ENCODE peak calls at places on chromosome 11, in nine cellular contexts. L is colonic mucosa, M is astrocyte of the spinal cord, Q is HFFc6, G is GM12865, S is esophagus squamous epithelium, E is mammary epithelial cell, D is epithelial cell of esophagus, K is GM20000. P is an unnamed sample.

GRCh38 chr11:103281301-103281700 is 172.1 kb downstream of the DYNC2H1 start:
- DNase-seq in L (no peak), G (no peak), E (peak; percentile 31), K (no peak), M (no peak), Q (peak; percentile 9), D (peak; percentile 47), S (no peak), P (no peak)

GRCh38 chr11:5196067-5196466 is 4.4 kb downstream of the OR51V1 start:
- DNase-seq in K (no peak), G (no peak), S (no peak), Q (no peak), L (no peak), E (no peak), M (no peak), D (no peak), P (no peak)

GRCh38 chr11:4672470-4672869 is 25.2 kb downstream of the OR51E2 start:
- DNase-seq in E (no peak), D (no peak), G (no peak), S (no peak), Q (no peak), M (no peak), L (no peak), K (no peak), P (no peak)

GRCh38 chr11:69209936-69210659 is 54.4 kb downstream of the SMIM38 start:
- DNase-seq in S (no peak), M (no peak), K (peak; percentile 53), E (no peak), G (peak; percentile 11), L (no peak), D (peak; percentile 6), Q (peak; percentile 1), P (no peak)

GRCh38 chr11:109697140-109697843 is 275.3 kb downstream of the C11orf87 start:
- DNase-seq in G (peak; percentile 55), L (no peak), D (peak; percentile 84), K (peak; percentile 21), S (no peak), Q (peak; percentile 35), E (peak; percentile 64), M (peak; percentile 57), P (peak; percentile 2)

GRCh38 chr11:47000033-47000432 is 63.5 kb downstream of the CSTPP1 start:
- DNase-seq in G (no peak), M (no peak), D (no peak), L (no peak), K (no peak), S (no peak), E (no peak), Q (no peak), P (no peak)

GRCh38 chr11:76609736-76610370 is 60.7 kb downstream of the LRRC32 start:
- DNase-seq in Q (no peak), M (peak; percentile 79), E (no peak), G (no peak), K (no peak), L (no peak), D (no peak), S (no peak), P (no peak)

GRCh38 chr11:130814440-130815073 is 101.7 kb downstream of the SNX19 start:
- DNase-seq in L (no peak), E (no peak), M (no peak), G (no peak), K (no peak), Q (no peak), S (no peak), D (no peak), P (no peak)

GRCh38 chr11:111465400-111465799 is 46.8 kb downstream of the BTG4 start:
- DNase-seq in G (no peak), Q (peak; percentile 53), L (no peak), D (peak; percentile 62), S (no peak), K (no peak), E (peak; percentile 73), M (peak; percentile 39), P (no peak)

GRCh38 chr11:60069471-60069870 is 13.0 kb downstream of the MS4A3 start:
- DNase-seq in M (no peak), E (peak; percentile 55), D (peak; percentile 61), K (no peak), S (no peak), Q (no peak), L (no peak), G (no peak), P (no peak)

GRCh38 chr11:104134760-104135159 is 29.2 kb downstream of the PDGFD start:
- DNase-seq in K (no peak), M (peak; percentile 33), D (peak; percentile 38), L (no peak), Q (peak; percentile 80), G (no peak), S (no peak), E (peak; percentile 62), P (no peak)

GRCh38 chr11:75867778-75868374 is 52.9 kb downstream of the UVRAG start:
- DNase-seq in Q (peak; percentile 57), S (no peak), E (peak; percentile 11), D (peak; percentile 61), G (peak; percentile 72), K (peak; percentile 35), L (peak; percentile 47), M (peak; percentile 60), P (peak; percentile 54)

GRCh38 chr11:43021466-43021865 is 290.3 kb upstream of the API5 start:
- DNase-seq in S (no peak), M (no peak), D (no peak), L (no peak), G (peak; percentile 26), E (no peak), K (peak; percentile 9), Q (no peak), P (peak; percentile 18)
- TF ChIP-seq CTCF in S (no peak), M (no peak), D (no peak), L (no peak), G (peak; percentile 31), E (no peak), K (peak; percentile 7), Q (peak; percentile 19), P (peak; percentile 58)

GRCh38 chr11:32431657-32432056 is 3.7 kb downstream of the WT1 start:
- DNase-seq in K (no peak), D (no peak), M (no peak), S (no peak), Q (no peak), E (no peak), G (no peak), L (no peak), P (no peak)

GRCh38 chr11:32429477-32429876 is 5.9 kb downstream of the WT1 start:
- DNase-seq in G (no peak), S (no peak), L (no peak), M (no peak), D (no peak), E (no peak), Q (no peak), K (peak; percentile 16), P (no peak)

GRCh38 chr11:32432565-32433248 is 2.6 kb downstream of the WT1 start:
- DNase-seq in G (no peak), M (no peak), Q (no peak), D (no peak), E (no peak), L (no peak), S (no peak), K (peak; percentile 34), P (no peak)

GRCh38 chr11:32428665-32429293 is 6.6 kb downstream of the WT1 start:
- DNase-seq in Q (no peak), G (no peak), S (no peak), M (no peak), L (no peak), E (no peak), K (peak; percentile 32), D (no peak), P (no peak)

GRCh38 chr11:32430586-32431357 is 4.6 kb downstream of the WT1 start:
- DNase-seq in L (no peak), G (no peak), D (no peak), Q (no peak), S (no peak), K (peak; percentile 57), E (no peak), M (no peak), P (peak; percentile 5)
- TF ChIP-seq CTCF in L (peak; percentile 24), G (no peak), D (no peak), Q (peak; percentile 10), S (no peak), K (no peak), E (peak; percentile 13), M (peak; percentile 33), P (peak; percentile 40)

GRCh38 chr11:17813391-17814059 is 78.9 kb downstream of the KCNC1 start:
- DNase-seq in D (no peak), S (no peak), G (no peak), L (no peak), K (no peak), Q (no peak), E (peak; percentile 40), M (no peak), P (no peak)

GRCh38 chr11:17812286-17813187 is 78.0 kb downstream of the KCNC1 start:
- DNase-seq in S (no peak), Q (no peak), D (peak; percentile 41), L (peak; percentile 40), G (no peak), K (no peak), M (no peak), E (no peak), P (no peak)

GRCh38 chr11:17810041-17810440 is 75.5 kb downstream of the KCNC1 start:
- DNase-seq in M (no peak), S (no peak), K (no peak), E (no peak), L (no peak), G (no peak), D (no peak), Q (no peak), P (no peak)

GRCh38 chr11:17811416-17811815 is 76.8 kb downstream of the KCNC1 start:
- DNase-seq in G (no peak), S (no peak), L (no peak), D (peak; percentile 12), M (no peak), Q (no peak), K (no peak), E (no peak), P (no peak)

DNA sequence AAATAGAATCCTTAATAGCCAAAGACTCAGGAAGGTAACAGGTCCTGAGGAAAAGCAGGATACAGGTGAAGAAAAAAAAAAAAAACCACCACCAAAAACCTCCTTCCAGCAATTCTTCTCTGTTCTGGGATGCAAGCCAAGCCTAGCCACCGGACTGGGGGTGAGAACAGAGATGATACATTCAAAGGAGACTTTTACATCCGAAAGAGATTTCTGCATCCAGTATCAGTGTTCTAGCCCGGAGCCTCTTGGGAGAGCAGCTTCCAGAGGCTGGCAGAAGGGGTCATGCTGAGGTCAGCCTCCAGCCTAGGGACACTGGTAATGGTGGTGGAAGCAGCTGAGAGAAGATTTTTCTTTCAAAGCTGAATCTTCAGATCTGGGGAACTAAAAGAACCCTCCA is 76.2 kb downstream of the KCNC1 start:
- DNase-seq in S (no peak), M (peak; percentile 37), D (peak; percentile 20), K (no peak), Q (no peak), E (peak; percentile 48), G (no peak), L (no peak), P (no peak)
- TF ChIP-seq CTCF in S (no peak), M (no peak), D (no peak), K (no peak), Q (no peak), E (no peak), G (no peak), L (no peak), P (no peak)

DNA sequence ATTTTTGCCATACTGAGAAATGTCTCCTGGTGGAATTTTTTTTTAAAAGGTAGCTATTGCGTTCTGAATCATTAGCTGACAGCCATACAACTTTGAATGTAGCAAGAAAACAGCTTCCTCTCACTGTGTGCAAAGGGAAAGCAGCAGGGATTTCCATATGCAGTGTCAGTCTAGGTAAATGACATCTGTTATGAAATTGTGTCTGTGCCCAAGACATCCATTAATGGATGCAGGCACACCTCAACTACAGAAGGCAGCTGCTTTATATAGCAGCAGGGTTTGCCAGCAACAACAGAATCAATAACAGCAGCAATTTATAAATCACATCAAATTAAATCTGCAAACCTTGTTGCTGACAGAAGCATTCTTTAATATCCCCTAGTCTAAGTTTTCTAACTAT is 745.2 kb upstream of the RAG2 start:
- DNase-seq in E (no peak), K (no peak), M (no peak), L (no peak), Q (no peak), S (no peak), G (no peak), D (no peak), P (no peak)
- TF ChIP-seq CTCF in E (no peak), K (no peak), M (no peak), L (no peak), Q (no peak), S (no peak), G (no peak), D (no peak), P (no peak)

P was measured in neural crest cell.